ENCODE peak calls at places on chromosomes 2 and 18, in nine cellular contexts. One of them, this sample, is unnamed.

GRCh38 chr2:46315103-46315890 is 18.1 kb downstream of the EPAS1 start:
- DNase-seq in psoas muscle: peak
- DNase-seq in kidney: peak
- DNase-seq in T-helper 9 cell: no peak
- DNase-seq in HuH-7: no peak
- DNase-seq in T-cell: no peak
- DNase-seq in dermis microvascular lymphatic vessel endothelial cell: peak
- DNase-seq in fibroblast of lung: peak
- DNase-seq in bronchial epithelial cell: peak
- DNase-seq in this sample: no peak

GRCh38 chr2:96602330-96602823 is 35.7 kb downstream of the KANSL3 start:
- DNase-seq in psoas muscle: no peak
- DNase-seq in kidney: no peak
- DNase-seq in T-helper 9 cell: no peak
- DNase-seq in HuH-7: no peak
- DNase-seq in T-cell: no peak
- DNase-seq in dermis microvascular lymphatic vessel endothelial cell: no peak
- DNase-seq in fibroblast of lung: no peak
- DNase-seq in bronchial epithelial cell: no peak
- DNase-seq in this sample: no peak

GRCh38 chr2:235255716-235256115 is 238.1 kb upstream of the AGAP1 start:
- DNase-seq in psoas muscle: peak
- DNase-seq in kidney: peak
- DNase-seq in T-helper 9 cell: no peak
- DNase-seq in HuH-7: no peak
- DNase-seq in T-cell: no peak
- DNase-seq in dermis microvascular lymphatic vessel endothelial cell: no peak
- DNase-seq in fibroblast of lung: no peak
- DNase-seq in bronchial epithelial cell: no peak
- DNase-seq in this sample: no peak

GRCh38 chr2:215754546-215754945 is 258.8 kb downstream of the MREG start:
- DNase-seq in psoas muscle: no peak
- DNase-seq in kidney: no peak
- DNase-seq in T-helper 9 cell: no peak
- DNase-seq in HuH-7: no peak
- DNase-seq in T-cell: no peak
- DNase-seq in dermis microvascular lymphatic vessel endothelial cell: peak
- DNase-seq in fibroblast of lung: no peak
- DNase-seq in bronchial epithelial cell: no peak
- DNase-seq in this sample: no peak

GRCh38 chr2:36835125-36835524 is 131.2 kb downstream of the STRN start:
- DNase-seq in psoas muscle: no peak
- DNase-seq in kidney: no peak
- DNase-seq in T-helper 9 cell: no peak
- DNase-seq in HuH-7: no peak
- DNase-seq in T-cell: no peak
- DNase-seq in dermis microvascular lymphatic vessel endothelial cell: peak
- DNase-seq in fibroblast of lung: no peak
- DNase-seq in bronchial epithelial cell: no peak
- DNase-seq in this sample: no peak

GRCh38 chr2:191064590-191064989 is 50.6 kb upstream of the STAT1 start:
- DNase-seq in psoas muscle: no peak
- DNase-seq in kidney: no peak
- DNase-seq in T-helper 9 cell: no peak
- DNase-seq in HuH-7: no peak
- DNase-seq in T-cell: peak
- DNase-seq in dermis microvascular lymphatic vessel endothelial cell: no peak
- DNase-seq in fibroblast of lung: no peak
- DNase-seq in bronchial epithelial cell: no peak
- DNase-seq in this sample: no peak

GRCh38 chr2:105541189-105542050 is 142.6 kb upstream of the FHL2 start:
- DNase-seq in psoas muscle: no peak
- DNase-seq in kidney: no peak
- DNase-seq in T-helper 9 cell: no peak
- DNase-seq in HuH-7: no peak
- DNase-seq in T-cell: no peak
- DNase-seq in dermis microvascular lymphatic vessel endothelial cell: no peak
- DNase-seq in fibroblast of lung: no peak
- DNase-seq in bronchial epithelial cell: peak
- DNase-seq in this sample: no peak

GRCh38 chr2:104849618-104850097 is 4.3 kb upstream of the POU3F3 start:
- DNase-seq in psoas muscle: peak
- DNase-seq in kidney: peak
- DNase-seq in T-helper 9 cell: peak
- DNase-seq in HuH-7: peak
- DNase-seq in T-cell: peak
- DNase-seq in dermis microvascular lymphatic vessel endothelial cell: peak
- DNase-seq in fibroblast of lung: peak
- DNase-seq in bronchial epithelial cell: peak
- DNase-seq in this sample: no peak

GRCh38 chr2:106264203-106264602 is 70.1 kb upstream of the UXS1 start:
- DNase-seq in psoas muscle: no peak
- DNase-seq in kidney: no peak
- DNase-seq in T-helper 9 cell: no peak
- DNase-seq in HuH-7: no peak
- DNase-seq in T-cell: no peak
- DNase-seq in dermis microvascular lymphatic vessel endothelial cell: no peak
- DNase-seq in fibroblast of lung: no peak
- DNase-seq in bronchial epithelial cell: no peak
- DNase-seq in this sample: no peak

GRCh38 chr18:43805646-43806194 is 528.4 kb upstream of the SYT4 start:
- DNase-seq in psoas muscle: peak
- DNase-seq in kidney: peak
- DNase-seq in T-helper 9 cell: no peak
- DNase-seq in HuH-7: no peak
- DNase-seq in T-cell: no peak
- DNase-seq in dermis microvascular lymphatic vessel endothelial cell: no peak
- DNase-seq in fibroblast of lung: peak
- DNase-seq in bronchial epithelial cell: no peak
- DNase-seq in this sample: no peak

GRCh38 chr2:86050301-86050700 is 55.4 kb downstream of the POLR1A start:
- DNase-seq in psoas muscle: no peak
- DNase-seq in kidney: no peak
- DNase-seq in T-helper 9 cell: no peak
- DNase-seq in HuH-7: no peak
- DNase-seq in T-cell: no peak
- DNase-seq in dermis microvascular lymphatic vessel endothelial cell: no peak
- DNase-seq in fibroblast of lung: no peak
- DNase-seq in bronchial epithelial cell: no peak
- DNase-seq in this sample: no peak

GRCh38 chr2:111172666-111173065 is 52.0 kb downstream of the BCL2L11 start:
- DNase-seq in psoas muscle: no peak
- DNase-seq in kidney: no peak
- DNase-seq in T-helper 9 cell: no peak
- DNase-seq in HuH-7: no peak
- DNase-seq in T-cell: no peak
- DNase-seq in dermis microvascular lymphatic vessel endothelial cell: no peak
- DNase-seq in fibroblast of lung: no peak
- DNase-seq in bronchial epithelial cell: no peak
- DNase-seq in this sample: no peak

GRCh38 chr2:134375935-134376334 is 122.1 kb downstream of the MGAT5 start:
- DNase-seq in psoas muscle: no peak
- DNase-seq in kidney: no peak
- DNase-seq in T-helper 9 cell: no peak
- DNase-seq in HuH-7: peak
- DNase-seq in T-cell: no peak
- DNase-seq in dermis microvascular lymphatic vessel endothelial cell: peak
- DNase-seq in fibroblast of lung: peak
- DNase-seq in bronchial epithelial cell: peak
- DNase-seq in this sample: peak

GRCh38 chr2:27095745-27096651 is 9.4 kb downstream of the KHK start:
- DNase-seq in psoas muscle: peak
- DNase-seq in kidney: peak
- DNase-seq in T-helper 9 cell: no peak
- DNase-seq in HuH-7: peak
- DNase-seq in T-cell: no peak
- DNase-seq in dermis microvascular lymphatic vessel endothelial cell: peak
- DNase-seq in fibroblast of lung: peak
- DNase-seq in bronchial epithelial cell: peak
- DNase-seq in this sample: peak

GRCh38 chr2:176514276-176514675 is 245.0 kb downstream of the MTX2 start:
- DNase-seq in psoas muscle: no peak
- DNase-seq in kidney: no peak
- DNase-seq in T-helper 9 cell: no peak
- DNase-seq in HuH-7: no peak
- DNase-seq in T-cell: no peak
- DNase-seq in dermis microvascular lymphatic vessel endothelial cell: no peak
- DNase-seq in fibroblast of lung: no peak
- DNase-seq in bronchial epithelial cell: peak
- DNase-seq in this sample: no peak

GRCh38 chr2:119389615-119390306 is 23.0 kb downstream of the DBI start:
- DNase-seq in psoas muscle: peak
- DNase-seq in kidney: peak
- DNase-seq in T-helper 9 cell: no peak
- DNase-seq in HuH-7: no peak
- DNase-seq in T-cell: no peak
- DNase-seq in dermis microvascular lymphatic vessel endothelial cell: no peak
- DNase-seq in fibroblast of lung: peak
- DNase-seq in bronchial epithelial cell: peak
- DNase-seq in this sample: no peak

GRCh38 chr18:54405290-54405689 is 47.6 kb downstream of the C18orf54 start:
- DNase-seq in psoas muscle: no peak
- DNase-seq in kidney: no peak
- DNase-seq in T-helper 9 cell: no peak
- DNase-seq in HuH-7: no peak
- DNase-seq in T-cell: no peak
- DNase-seq in dermis microvascular lymphatic vessel endothelial cell: no peak
- DNase-seq in fibroblast of lung: no peak
- DNase-seq in bronchial epithelial cell: no peak
- DNase-seq in this sample: no peak

GRCh38 chr2:202135111-202135874 is 62.2 kb downstream of the KIAA2012 start:
- DNase-seq in psoas muscle: peak
- DNase-seq in kidney: peak
- DNase-seq in T-helper 9 cell: no peak
- DNase-seq in HuH-7: no peak
- DNase-seq in T-cell: no peak
- DNase-seq in dermis microvascular lymphatic vessel endothelial cell: no peak
- DNase-seq in fibroblast of lung: peak
- DNase-seq in bronchial epithelial cell: peak
- DNase-seq in this sample: no peak

GRCh38 chr2:119821266-119821665 is 61.5 kb downstream of the PTPN4 start:
- DNase-seq in psoas muscle: no peak
- DNase-seq in kidney: no peak
- DNase-seq in T-helper 9 cell: no peak
- DNase-seq in HuH-7: no peak
- DNase-seq in T-cell: no peak
- DNase-seq in dermis microvascular lymphatic vessel endothelial cell: peak
- DNase-seq in fibroblast of lung: no peak
- DNase-seq in bronchial epithelial cell: peak
- DNase-seq in this sample: no peak

GRCh38 chr18:38481576-38481975 is 916.0 kb upstream of the CELF4 start:
- DNase-seq in psoas muscle: no peak
- DNase-seq in kidney: no peak
- DNase-seq in T-helper 9 cell: no peak
- DNase-seq in HuH-7: no peak
- DNase-seq in T-cell: no peak
- DNase-seq in dermis microvascular lymphatic vessel endothelial cell: no peak
- DNase-seq in fibroblast of lung: no peak
- DNase-seq in bronchial epithelial cell: no peak
- DNase-seq in this sample: no peak

GRCh38 chr2:9655441-9656269 is 24.9 kb upstream of the YWHAQ start:
- DNase-seq in psoas muscle: no peak
- DNase-seq in kidney: no peak
- DNase-seq in T-helper 9 cell: no peak
- DNase-seq in HuH-7: no peak
- DNase-seq in T-cell: no peak
- DNase-seq in dermis microvascular lymphatic vessel endothelial cell: peak
- DNase-seq in fibroblast of lung: peak
- DNase-seq in bronchial epithelial cell: no peak
- DNase-seq in this sample: no peak

GRCh38 chr2:168212167-168212566 is 35.2 kb downstream of the STK39 start:
- DNase-seq in psoas muscle: no peak
- DNase-seq in kidney: no peak
- DNase-seq in T-helper 9 cell: no peak
- DNase-seq in HuH-7: no peak
- DNase-seq in T-cell: no peak
- DNase-seq in dermis microvascular lymphatic vessel endothelial cell: no peak
- DNase-seq in fibroblast of lung: no peak
- DNase-seq in bronchial epithelial cell: no peak
- DNase-seq in this sample: no peak

GRCh38 chr2:65317841-65318240 is 90.2 kb downstream of the ACTR2 start:
- DNase-seq in psoas muscle: no peak
- DNase-seq in kidney: no peak
- DNase-seq in T-helper 9 cell: no peak
- DNase-seq in HuH-7: no peak
- DNase-seq in T-cell: no peak
- DNase-seq in dermis microvascular lymphatic vessel endothelial cell: no peak
- DNase-seq in fibroblast of lung: no peak
- DNase-seq in bronchial epithelial cell: peak
- DNase-seq in this sample: no peak

GRCh38 chr2:20069756-20070155 is 18.3 kb upstream of the LAPTM4A start:
- DNase-seq in psoas muscle: no peak
- DNase-seq in kidney: no peak
- DNase-seq in T-helper 9 cell: no peak
- DNase-seq in HuH-7: no peak
- DNase-seq in T-cell: no peak
- DNase-seq in dermis microvascular lymphatic vessel endothelial cell: no peak
- DNase-seq in fibroblast of lung: no peak
- DNase-seq in bronchial epithelial cell: peak
- DNase-seq in this sample: no peak

GRCh38 chr18:13386891-13387801 is 168.6 kb downstream of the LDLRAD4 start:
- DNase-seq in psoas muscle: no peak
- DNase-seq in kidney: peak
- DNase-seq in T-helper 9 cell: no peak
- DNase-seq in HuH-7: no peak
- DNase-seq in T-cell: no peak
- DNase-seq in dermis microvascular lymphatic vessel endothelial cell: no peak
- DNase-seq in fibroblast of lung: no peak
- DNase-seq in bronchial epithelial cell: no peak
- DNase-seq in this sample: no peak

GRCh38 chr2:101516833-101517690 is 42.1 kb upstream of the RFX8 start:
- DNase-seq in psoas muscle: no peak
- DNase-seq in kidney: no peak
- DNase-seq in T-helper 9 cell: no peak
- DNase-seq in HuH-7: no peak
- DNase-seq in T-cell: no peak
- DNase-seq in dermis microvascular lymphatic vessel endothelial cell: peak
- DNase-seq in fibroblast of lung: peak
- DNase-seq in bronchial epithelial cell: peak
- DNase-seq in this sample: no peak

GRCh38 chr2:222912117-222912516 is 51.3 kb downstream of the ACSL3 start:
- DNase-seq in psoas muscle: no peak
- DNase-seq in kidney: no peak
- DNase-seq in T-helper 9 cell: no peak
- DNase-seq in HuH-7: no peak
- DNase-seq in T-cell: no peak
- DNase-seq in dermis microvascular lymphatic vessel endothelial cell: no peak
- DNase-seq in fibroblast of lung: no peak
- DNase-seq in bronchial epithelial cell: no peak
- DNase-seq in this sample: no peak

GRCh38 chr2:218218409-218219185 is 1.6 kb downstream of the ARPC2 start:
- DNase-seq in psoas muscle: no peak
- DNase-seq in kidney: no peak
- DNase-seq in T-helper 9 cell: no peak
- DNase-seq in HuH-7: no peak
- DNase-seq in T-cell: no peak
- DNase-seq in dermis microvascular lymphatic vessel endothelial cell: no peak
- DNase-seq in fibroblast of lung: no peak
- DNase-seq in bronchial epithelial cell: peak
- DNase-seq in this sample: no peak

GRCh38 chr2:232574674-232575403 is 24.4 kb downstream of the EIF4E2 start:
- DNase-seq in psoas muscle: peak
- DNase-seq in kidney: no peak
- DNase-seq in T-helper 9 cell: no peak
- DNase-seq in HuH-7: no peak
- DNase-seq in T-cell: no peak
- DNase-seq in dermis microvascular lymphatic vessel endothelial cell: no peak
- DNase-seq in fibroblast of lung: peak
- DNase-seq in bronchial epithelial cell: peak
- DNase-seq in this sample: no peak

GRCh38 chr18:32048507-32049091 is 30.0 kb downstream of the RNF125 start:
- DNase-seq in psoas muscle: peak
- DNase-seq in kidney: no peak
- DNase-seq in T-helper 9 cell: no peak
- DNase-seq in HuH-7: peak
- DNase-seq in T-cell: no peak
- DNase-seq in dermis microvascular lymphatic vessel endothelial cell: no peak
- DNase-seq in fibroblast of lung: no peak
- DNase-seq in bronchial epithelial cell: peak
- DNase-seq in this sample: no peak

GRCh38 chr2:170270278-170270864 is 92.4 kb downstream of the MYO3B start:
- DNase-seq in psoas muscle: no peak
- DNase-seq in kidney: no peak
- DNase-seq in T-helper 9 cell: no peak
- DNase-seq in HuH-7: no peak
- DNase-seq in T-cell: no peak
- DNase-seq in dermis microvascular lymphatic vessel endothelial cell: no peak
- DNase-seq in fibroblast of lung: no peak
- DNase-seq in bronchial epithelial cell: no peak
- DNase-seq in this sample: no peak

This sample was measured in cerebellum.